ENCODE peak calls at places on chromosome 11, in eight cellular contexts. N is choroid plexus epithelial cell; Q is IMR-90; S is mammary epithelial cell; C is AG10803; Y is effector memory CD4-positive, alpha-beta T cell; H is neuronal stem cell; A is CD8-positive, alpha-beta T cell. I is an unnamed sample.

GRCh38 chr11:130465259-130465658 is 16.8 kb downstream of the ADAMTS15 start:
- DNase-seq in N (peak; percentile 91), Q (peak; percentile 27), S (no peak), C (peak; percentile 73), Y (no peak), H (no peak), A (no peak), I (no peak)

GRCh38 chr11:110715541-110715940 is 3.3 kb upstream of the ARHGAP20 start:
- DNase-seq in N (peak; percentile 64), Q (peak; percentile 86), S (no peak), C (peak; percentile 31), Y (no peak), H (no peak), A (no peak), I (no peak)

GRCh38 chr11:9066432-9066925 is 24.9 kb downstream of the SCUBE2 start:
- DNase-seq in N (no peak), Q (no peak), S (no peak), C (no peak), Y (no peak), H (no peak), A (no peak), I (no peak)

GRCh38 chr11:45145421-45146071 is 893 bp upstream of the PRDM11 start:
- DNase-seq in N (peak; percentile 72), Q (peak; percentile 35), S (no peak), C (peak; percentile 54), Y (no peak), H (peak; percentile 71), A (no peak), I (no peak)

GRCh38 chr11:104700609-104701008 is 197.7 kb downstream of the CASP12 start:
- DNase-seq in N (peak; percentile 88), Q (peak; percentile 84), S (peak; percentile 56), C (peak; percentile 66), Y (no peak), H (no peak), A (no peak), I (peak; percentile 47)

GRCh38 chr11:118610220-118610772 is 2.9 kb downstream of the PHLDB1 start:
- DNase-seq in N (no peak), Q (no peak), S (no peak), C (no peak), Y (no peak), H (no peak), A (no peak), I (no peak)

GRCh38 chr11:19013181-19013857 is 47.2 kb downstream of the MRGPRX2 start:
- DNase-seq in N (no peak), Q (no peak), S (peak; percentile 11), C (no peak), Y (no peak), H (no peak), A (no peak), I (no peak)

GRCh38 chr11:120404495-120404894 is 68.3 kb downstream of the ARHGEF12 start:
- DNase-seq in N (no peak), Q (no peak), S (no peak), C (no peak), Y (no peak), H (no peak), A (no peak), I (no peak)

DNA sequence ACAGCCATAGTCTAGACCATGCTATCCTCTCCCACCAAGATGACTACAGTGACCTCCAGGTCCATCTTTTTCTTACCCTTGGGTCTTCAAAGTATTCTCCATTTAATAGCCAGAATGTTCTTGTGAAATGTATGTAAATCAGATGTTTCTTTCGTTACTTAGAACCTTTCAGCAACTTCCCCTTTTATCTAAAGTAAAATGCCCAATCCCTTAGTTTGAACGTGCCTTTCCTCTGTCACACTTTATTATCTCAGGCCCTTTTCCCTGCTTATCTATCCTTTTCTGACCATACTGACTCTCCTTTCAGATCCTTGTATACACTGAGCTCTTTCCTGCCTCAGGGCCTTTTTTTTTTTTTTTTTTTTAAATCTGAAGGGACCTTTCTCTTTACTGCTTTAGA is 17.9 kb downstream of the RBM4B start:
- DNase-seq in N (no peak), Q (no peak), S (no peak), C (no peak), Y (no peak), H (no peak), A (no peak), I (no peak)
- H3K4me3 ChIP-seq in N (no peak overlapping the region), Q (no peak overlapping the region), S (no peak overlapping the region), C (no peak overlapping the region), Y (no peak overlapping the region), H (no peak overlapping the region), A (no peak overlapping the region), I (no peak overlapping the region)

DNA sequence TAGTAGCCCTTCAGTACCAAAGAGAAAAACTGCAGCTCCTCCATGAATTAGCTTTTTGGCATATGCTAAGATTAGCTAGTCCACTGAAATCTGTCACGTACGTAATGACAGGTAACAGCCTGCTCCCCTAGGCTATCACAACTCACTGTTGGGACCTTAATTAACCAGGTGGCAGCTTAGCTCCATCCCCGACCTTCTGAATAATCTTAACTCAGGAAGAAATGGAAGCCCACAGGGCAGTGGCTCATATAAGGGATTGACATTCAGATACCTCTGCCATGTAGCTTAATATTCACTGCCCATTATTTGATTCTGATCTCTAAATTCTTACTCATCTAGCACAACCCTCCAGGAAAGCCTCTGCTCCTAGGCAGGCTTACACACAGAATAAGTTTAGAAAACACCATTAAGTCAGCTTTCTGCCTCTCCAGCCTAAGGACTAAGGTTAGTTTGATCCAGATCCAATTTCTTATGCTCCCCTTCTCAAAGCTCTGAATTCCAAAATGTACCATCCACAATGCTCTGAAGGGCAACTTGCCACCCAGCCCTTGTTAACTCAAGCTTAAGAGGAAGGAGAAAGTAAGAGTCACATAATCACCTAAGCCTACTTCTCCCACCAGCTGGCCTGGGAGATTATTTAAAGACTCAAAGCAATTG is 5.0 kb downstream of the HSPA8 start:
- DNase-seq in N (no peak), Q (no peak), S (no peak), C (no peak), Y (no peak), H (no peak), A (no peak), I (no peak)
- H3K4me3 ChIP-seq in N (no peak overlapping the region), Q (no peak overlapping the region), S (no peak overlapping the region), C (no peak overlapping the region), Y (no peak overlapping the region), H (no peak overlapping the region), A (no peak overlapping the region), I (no peak overlapping the region)

DNA sequence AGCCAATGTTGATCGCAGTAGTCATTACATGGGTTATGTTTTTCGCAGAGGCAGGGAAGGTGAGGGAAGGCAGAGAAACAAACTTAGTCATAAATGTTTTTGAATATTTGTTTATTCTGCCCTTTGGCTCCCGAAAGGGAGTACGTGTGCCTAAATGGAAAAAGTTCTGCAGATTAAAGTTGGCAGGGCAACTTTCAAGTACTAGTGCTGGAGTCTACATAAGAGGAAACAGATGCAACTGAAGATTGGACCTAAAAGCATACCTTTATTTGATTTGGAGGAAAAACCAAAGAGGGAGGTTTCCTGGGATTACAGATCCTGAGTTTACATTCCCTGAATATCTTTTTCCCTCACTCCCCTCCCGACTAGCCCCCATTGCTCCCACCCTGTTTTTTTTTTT is 5.7 kb downstream of the HSD17B12 start:
- DNase-seq in N (no peak), Q (no peak), S (no peak), C (no peak), Y (no peak), H (no peak), A (no peak), I (no peak)
- H3K4me3 ChIP-seq in N (no peak overlapping the region), Q (no peak overlapping the region), S (no peak overlapping the region), C (no peak overlapping the region), Y (no peak overlapping the region), H (no peak overlapping the region), A (no peak overlapping the region), I (no peak overlapping the region)

GRCh38 chr11:15074206-15075161 is 1.1 kb downstream of the CALCB start:
- DNase-seq in N (peak; percentile 77), Q (peak; percentile 51), S (peak; percentile 68), C (peak; percentile 49), Y (peak; percentile 55), H (peak; percentile 84), A (peak; percentile 73), I (no peak)
- H3K4me3 ChIP-seq in N (no peak overlapping the region), Q (no peak overlapping the region), S (peak overlapping the region; percentile 26), C (no peak overlapping the region), Y (peak overlapping the region; percentile 44), H (no peak overlapping the region), A (peak overlapping the region; percentile 60), I (peak overlapping the region; percentile 40)

DNA sequence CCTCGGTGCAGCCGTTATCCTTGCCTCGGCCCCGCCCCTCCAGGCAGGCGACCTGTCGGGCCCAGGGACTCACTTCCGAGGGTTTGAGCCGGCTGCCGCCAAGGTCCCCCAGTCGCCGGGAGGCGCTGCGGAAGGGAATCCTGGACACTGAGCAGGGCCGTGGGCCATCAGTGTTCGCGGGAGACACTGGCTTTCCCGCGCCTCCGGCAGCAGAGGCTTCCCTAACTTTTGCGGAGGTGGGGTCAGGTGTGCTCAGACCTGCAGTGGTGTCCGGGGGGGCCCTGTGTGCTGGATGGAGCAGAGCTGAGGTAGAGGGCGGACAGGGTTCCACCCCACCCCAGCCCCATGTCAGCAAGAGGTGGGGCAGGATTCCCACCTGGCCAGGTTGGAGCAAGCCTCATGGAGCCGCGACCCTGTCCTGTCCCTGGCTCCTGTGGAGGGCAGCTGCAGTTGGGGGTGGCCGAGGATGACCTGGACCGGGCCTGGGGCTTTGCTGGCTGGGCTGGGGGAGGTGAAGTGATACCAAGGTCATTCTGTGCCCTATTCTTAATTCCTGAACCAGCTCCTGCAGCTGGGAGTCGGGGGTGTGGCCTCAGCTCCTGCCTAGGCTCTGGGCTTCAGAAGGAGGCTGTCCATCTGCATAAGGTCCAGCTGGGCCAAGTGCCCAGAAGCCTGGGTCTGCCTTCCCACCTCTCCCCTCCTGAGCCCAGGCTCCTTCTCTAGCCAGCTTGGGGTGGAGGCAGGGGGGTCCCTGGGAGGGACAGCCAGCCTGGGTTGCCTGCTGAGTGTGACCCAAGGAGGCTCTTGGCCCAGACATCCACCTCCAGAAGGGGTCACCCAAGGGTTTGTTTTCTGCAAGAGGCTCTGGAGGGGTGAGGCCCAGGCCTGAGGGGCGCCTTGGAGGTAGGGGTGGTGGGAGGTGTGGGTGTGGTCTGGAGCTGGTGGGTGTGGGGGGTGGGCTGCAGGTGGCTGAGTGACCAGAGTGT is 8.4 kb downstream of the TSPAN4 start:
- DNase-seq in N (no peak), Q (no peak), S (no peak), C (no peak), Y (no peak), H (no peak), A (no peak), I (no peak)
- H3K4me3 ChIP-seq in N (peak overlapping the region; percentile 54), Q (no peak overlapping the region), S (no peak overlapping the region), C (no peak overlapping the region), Y (no peak overlapping the region), H (peak overlapping the region; percentile 62), A (no peak overlapping the region), I (peak overlapping the region; percentile 53)

DNA sequence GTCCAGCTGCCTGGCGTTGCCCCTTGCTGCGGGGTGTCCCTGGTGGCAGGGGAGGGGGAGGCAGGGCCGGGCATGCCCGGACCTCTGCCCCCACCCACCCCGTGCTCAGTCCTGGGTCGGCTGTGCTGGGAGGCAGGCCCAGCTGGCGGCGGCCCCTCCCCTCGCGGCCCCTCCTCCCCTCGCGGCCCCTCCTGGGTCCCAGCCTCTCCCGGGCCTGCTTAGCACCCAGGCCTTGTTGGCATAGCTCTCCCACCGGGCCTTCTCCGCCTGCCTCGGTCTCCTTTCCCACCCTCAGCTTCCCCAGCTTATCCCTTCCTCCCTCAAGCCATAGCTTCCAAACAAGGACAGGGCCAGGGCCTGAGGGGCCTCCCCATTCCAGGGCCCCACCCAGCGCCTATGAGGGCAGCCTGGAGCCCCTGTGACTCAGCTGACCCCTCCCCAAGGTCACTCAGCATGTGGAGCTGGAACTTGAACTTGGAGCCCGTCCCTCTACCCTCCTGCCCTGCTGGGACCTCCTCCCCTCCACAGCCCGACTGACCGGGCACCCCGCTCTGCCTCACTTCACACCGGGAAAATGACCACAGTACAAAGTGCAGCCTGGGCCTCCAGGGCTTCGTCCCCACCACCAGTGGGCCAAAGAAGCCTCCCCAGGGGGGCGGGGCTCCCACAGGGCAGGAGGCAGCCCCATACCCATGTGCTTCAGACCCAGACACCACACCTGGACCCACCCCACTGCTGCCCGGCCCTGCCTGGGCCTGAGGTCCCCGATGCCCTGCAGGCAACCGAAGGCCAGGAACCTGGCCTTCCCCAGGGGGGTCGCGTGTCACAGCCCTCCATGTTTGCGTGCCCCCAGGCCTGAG is 1.2 kb downstream of the EPS8L2 start:
- DNase-seq in N (peak; percentile 17), Q (no peak), S (peak; percentile 53), C (peak; percentile 49), Y (no peak), H (no peak), A (no peak), I (no peak)
- H3K4me3 ChIP-seq in N (peak overlapping the region; percentile 55), Q (peak overlapping the region; percentile 53), S (peak overlapping the region; percentile 92), C (peak overlapping the region; percentile 89), Y (no peak overlapping the region), H (no peak overlapping the region), A (no peak overlapping the region), I (peak overlapping the region; percentile 56)